ENCODE peak calls at places on chromosomes 2 and 18, in nine cellular contexts. M is KBM-7, J is T1000, Q is tibial nerve, C is frontal cortex, U is GM19239, F is fibroblast of pulmonary artery, A is GM03348, K is spleen. E is an unnamed sample.

GRCh38 chr2:253202-253638 is 10.6 kb downstream of the SH3YL1 start:
- DNase-seq in F (no peak), A (no peak), J (no peak), C (no peak), M (no peak), Q (no peak), U (no peak), K (no peak), E (no peak)

GRCh38 chr2:120109186-120110061 is 96.5 kb downstream of the EPB41L5 start:
- DNase-seq in Q (no peak), C (peak; percentile 26), M (peak; percentile 88), A (peak; percentile 29), U (no peak), F (peak; percentile 72), K (no peak), J (no peak), E (peak; percentile 68)

GRCh38 chr2:44136186-44136585 is 32.5 kb upstream of the PPM1B start:
- DNase-seq in J (peak; percentile 13), K (no peak), A (peak; percentile 37), F (peak; percentile 45), U (no peak), Q (no peak), C (no peak), M (no peak), E (no peak)

GRCh38 chr2:10057231-10058107 is 14.1 kb downstream of the KLF11 start:
- DNase-seq in K (peak; percentile 79), F (peak; percentile 81), J (peak; percentile 21), M (peak; percentile 55), A (peak; percentile 85), C (no peak), Q (no peak), U (no peak), E (no peak)

GRCh38 chr2:110674620-110675555 is 3.0 kb downstream of the BUB1 start:
- DNase-seq in J (peak; percentile 19), K (peak; percentile 87), A (peak; percentile 32), F (peak; percentile 63), M (peak; percentile 73), Q (no peak), C (no peak), U (peak; percentile 75), E (peak; percentile 91)

GRCh38 chr2:223416826-223417610 is 185.1 kb downstream of the SCG2 start:
- DNase-seq in M (no peak), F (peak; percentile 28), C (no peak), U (no peak), A (peak; percentile 30), J (no peak), Q (no peak), K (no peak), E (no peak)

GRCh38 chr2:114489143-114489542 is 46.7 kb downstream of the DPP10 start:
- DNase-seq in Q (no peak), C (no peak), J (no peak), F (no peak), K (no peak), A (no peak), U (no peak), M (no peak), E (no peak)

GRCh38 chr2:150332378-150332777 is 155.1 kb downstream of the RND3 start:
- DNase-seq in K (no peak), J (no peak), A (no peak), F (no peak), C (no peak), Q (no peak), U (no peak), M (no peak), E (no peak)

GRCh38 chr2:8522682-8523081 is 159.2 kb upstream of the ID2 start:
- DNase-seq in U (no peak), K (no peak), Q (no peak), F (no peak), M (no peak), A (no peak), C (no peak), J (no peak), E (peak; percentile 80)

GRCh38 chr18:35619941-35620340 is 38.4 kb downstream of the GALNT1 start:
- DNase-seq in U (no peak), F (no peak), J (no peak), Q (no peak), A (no peak), K (no peak), C (no peak), M (no peak), E (no peak)

GRCh38 chr2:189516546-189516945 is 64.0 kb downstream of the SLC40A1 start:
- DNase-seq in F (no peak), U (no peak), M (no peak), Q (no peak), K (no peak), J (no peak), A (no peak), C (no peak), E (no peak)

GRCh38 chr18:79371536-79372210 is 24.1 kb upstream of the NFATC1 start:
- DNase-seq in A (no peak), C (no peak), K (peak; percentile 36), M (peak; percentile 49), J (no peak), F (no peak), Q (no peak), U (no peak), E (no peak)

GRCh38 chr2:64426191-64426952 is 27.6 kb upstream of the LGALSL start:
- DNase-seq in Q (no peak), U (no peak), F (peak; percentile 33), J (no peak), K (no peak), M (no peak), C (no peak), A (no peak), E (no peak)

GRCh38 chr2:173217106-173217840 is 137.4 kb upstream of the CDCA7 start:
- DNase-seq in Q (no peak), C (no peak), M (no peak), A (no peak), J (no peak), F (no peak), K (no peak), U (no peak), E (no peak)

GRCh38 chr2:84781942-84782716 is 98.8 kb downstream of the TRABD2A start:
- DNase-seq in F (no peak), K (peak; percentile 77), J (no peak), U (no peak), A (no peak), Q (no peak), C (no peak), M (no peak), E (peak; percentile 14)